ENCODE peak calls at places on chromosomes 7 and 10, in four cellular contexts. One of them, this sample, is unnamed.

GRCh38 chr7:57177856-57178767 is 45.9 kb upstream of the ZNF479 start:
- DNase-seq in hypothalamus: no peak
- DNase-seq in naive thymus-derived CD4-positive, alpha-beta T cell: no peak
- DNase-seq in globus pallidus: no peak
- DNase-seq in this sample: no peak

GRCh38 chr10:86373251-86373650 is 6.7 kb upstream of the GRID1 start:
- DNase-seq in naive thymus-derived CD4-positive, alpha-beta T cell: no peak
- DNase-seq in globus pallidus: no peak
- DNase-seq in hypothalamus: peak; percentile 16
- DNase-seq in this sample: no peak

GRCh38 chr10:131143425-131144165 is 167.9 kb downstream of the TCERG1L start:
- DNase-seq in globus pallidus: no peak
- DNase-seq in hypothalamus: no peak
- DNase-seq in naive thymus-derived CD4-positive, alpha-beta T cell: no peak
- DNase-seq in this sample: no peak

GRCh38 chr7:41298343-41298875 is 404.5 kb downstream of the INHBA start:
- DNase-seq in globus pallidus: no peak
- DNase-seq in naive thymus-derived CD4-positive, alpha-beta T cell: no peak
- DNase-seq in hypothalamus: no peak
- DNase-seq in this sample: no peak

GRCh38 chr10:69290993-69291392 is 12.7 kb downstream of the HK1 start:
- DNase-seq in naive thymus-derived CD4-positive, alpha-beta T cell: no peak
- DNase-seq in hypothalamus: peak; percentile 18
- DNase-seq in globus pallidus: peak; percentile 10
- DNase-seq in this sample: no peak

GRCh38 chr10:26777686-26778085 is 80.2 kb downstream of the PDSS1 start:
- DNase-seq in naive thymus-derived CD4-positive, alpha-beta T cell: no peak
- DNase-seq in globus pallidus: no peak
- DNase-seq in hypothalamus: no peak
- DNase-seq in this sample: no peak

GRCh38 chr7:103690576-103690975 is 244.6 kb upstream of the SLC26A5 start:
- DNase-seq in hypothalamus: no peak
- DNase-seq in globus pallidus: no peak
- DNase-seq in naive thymus-derived CD4-positive, alpha-beta T cell: no peak
- DNase-seq in this sample: no peak

GRCh38 chr10:43024524-43024923 is 52.3 kb upstream of the RET start:
- DNase-seq in naive thymus-derived CD4-positive, alpha-beta T cell: no peak
- DNase-seq in globus pallidus: no peak
- DNase-seq in hypothalamus: no peak
- DNase-seq in this sample: no peak

GRCh38 chr10:132971448-132972148 is 29.2 kb upstream of the CFAP46 start:
- DNase-seq in naive thymus-derived CD4-positive, alpha-beta T cell: no peak
- DNase-seq in globus pallidus: no peak
- DNase-seq in hypothalamus: no peak
- DNase-seq in this sample: no peak

GRCh38 chr7:139153832-139154231 is 44.3 kb upstream of the ZC3HAV1 start:
- DNase-seq in globus pallidus: no peak
- DNase-seq in hypothalamus: no peak
- DNase-seq in naive thymus-derived CD4-positive, alpha-beta T cell: no peak
- DNase-seq in this sample: no peak

GRCh38 chr10:71756441-71757191 is 16.7 kb downstream of the VSIR start:
- DNase-seq in hypothalamus: peak; percentile 30
- DNase-seq in globus pallidus: no peak
- DNase-seq in naive thymus-derived CD4-positive, alpha-beta T cell: no peak
- DNase-seq in this sample: no peak

GRCh38 chr10:35398355-35398754 is 62.0 kb downstream of the CCNY start:
- DNase-seq in globus pallidus: no peak
- DNase-seq in naive thymus-derived CD4-positive, alpha-beta T cell: no peak
- DNase-seq in hypothalamus: no peak
- DNase-seq in this sample: no peak

GRCh38 chr10:112775892-112776679 is 174.0 kb upstream of the TCF7L2 start:
- DNase-seq in naive thymus-derived CD4-positive, alpha-beta T cell: no peak
- DNase-seq in hypothalamus: no peak
- DNase-seq in globus pallidus: no peak
- DNase-seq in this sample: no peak

GRCh38 chr10:31761156-31761555 is 167.5 kb downstream of the ARHGAP12 start:
- DNase-seq in naive thymus-derived CD4-positive, alpha-beta T cell: no peak
- DNase-seq in hypothalamus: no peak
- DNase-seq in globus pallidus: no peak
- DNase-seq in this sample: no peak

GRCh38 chr7:99833289-99833877 is 5.6 kb downstream of the CYP3A43 start:
- DNase-seq in naive thymus-derived CD4-positive, alpha-beta T cell: no peak
- DNase-seq in globus pallidus: no peak
- DNase-seq in hypothalamus: no peak
- DNase-seq in this sample: no peak

GRCh38 chr10:124290095-124290795 is 128.5 kb downstream of the OAT start:
- DNase-seq in naive thymus-derived CD4-positive, alpha-beta T cell: no peak
- DNase-seq in hypothalamus: no peak
- DNase-seq in globus pallidus: no peak
- DNase-seq in this sample: no peak

GRCh38 chr7:154906201-154906600 is 96.7 kb downstream of the PAXIP1 start:
- DNase-seq in hypothalamus: no peak
- DNase-seq in globus pallidus: no peak
- DNase-seq in naive thymus-derived CD4-positive, alpha-beta T cell: no peak
- DNase-seq in this sample: no peak

GRCh38 chr10:63145782-63146181 is 12.7 kb downstream of the NRBF2 start:
- DNase-seq in globus pallidus: no peak
- DNase-seq in hypothalamus: no peak
- DNase-seq in naive thymus-derived CD4-positive, alpha-beta T cell: no peak
- DNase-seq in this sample: no peak

GRCh38 chr7:54995631-54996340 is 23.0 kb upstream of the EGFR start:
- DNase-seq in naive thymus-derived CD4-positive, alpha-beta T cell: no peak
- DNase-seq in globus pallidus: no peak
- DNase-seq in hypothalamus: no peak
- DNase-seq in this sample: no peak

GRCh38 chr10:60517805-60518204 is 128.1 kb upstream of the ANK3 start:
- DNase-seq in naive thymus-derived CD4-positive, alpha-beta T cell: no peak
- DNase-seq in globus pallidus: no peak
- DNase-seq in hypothalamus: no peak
- DNase-seq in this sample: no peak

GRCh38 chr10:80486151-80486692 is 32.1 kb downstream of the TSPAN14 start:
- DNase-seq in hypothalamus: no peak
- DNase-seq in globus pallidus: no peak
- DNase-seq in naive thymus-derived CD4-positive, alpha-beta T cell: no peak
- DNase-seq in this sample: no peak

GRCh38 chr7:80088705-80089104 is 45.9 kb upstream of the GNAI1 start:
- DNase-seq in naive thymus-derived CD4-positive, alpha-beta T cell: no peak
- DNase-seq in globus pallidus: no peak
- DNase-seq in hypothalamus: no peak
- DNase-seq in this sample: no peak

GRCh38 chr7:158617737-158618128 is 30.1 kb upstream of the PTPRN2 start:
- DNase-seq in naive thymus-derived CD4-positive, alpha-beta T cell: no peak
- DNase-seq in globus pallidus: no peak
- DNase-seq in hypothalamus: no peak
- DNase-seq in this sample: no peak